ENCODE peak calls at places on chromosomes 2 and 18, in eight cellular contexts. O, A, T, H, E, D, V and Q are unnamed samples.

GRCh38 chr2:8549273-8549922 is 132.5 kb upstream of the ID2 start:
- DNase-seq in O (no peak), A (no peak), T (peak; percentile 46), H (no peak), E (no peak), D (no peak), V (peak; percentile 31), Q (no peak)

GRCh38 chr2:25877431-25878360 is 591 bp downstream of the ASXL2 start:
- DNase-seq in O (peak; percentile 86), A (peak; percentile 60), T (peak; percentile 89), H (no peak), E (peak; percentile 51), D (peak; percentile 80), V (peak; percentile 73), Q (peak; percentile 74)

GRCh38 chr18:34821669-34822210 is 111.6 kb downstream of the DTNA start:
- DNase-seq in O (no peak), A (no peak), T (no peak), H (no peak), E (no peak), D (no peak), V (no peak), Q (no peak)

GRCh38 chr2:138708682-138709241 is 71.4 kb downstream of the NXPH2 start:
- DNase-seq in O (no peak), A (peak; percentile 82), T (no peak), H (no peak), E (no peak), D (no peak), V (no peak), Q (no peak)

GRCh38 chr2:157897106-157897971 is 21.2 kb upstream of the ACVR1 start:
- DNase-seq in O (peak; percentile 66), A (no peak), T (no peak), H (no peak), E (no peak), D (peak; percentile 23), V (no peak), Q (peak; percentile 38)

GRCh38 chr2:72934683-72935610 is 17.6 kb downstream of the EMX1 start:
- DNase-seq in O (peak; percentile 65), A (no peak), T (no peak), H (no peak), E (no peak), D (peak; percentile 18), V (no peak), Q (peak; percentile 67)

GRCh38 chr2:841036-841435 is 109.6 kb upstream of the SNTG2 start:
- DNase-seq in O (no peak), A (no peak), T (no peak), H (no peak), E (no peak), D (no peak), V (peak; percentile 20), Q (no peak)

GRCh38 chr2:66121946-66122345 is 313.0 kb upstream of the MEIS1 start:
- DNase-seq in O (no peak), A (no peak), T (no peak), H (no peak), E (no peak), D (no peak), V (no peak), Q (no peak)

GRCh38 chr2:15756011-15756550 is 164.4 kb downstream of the DDX1 start:
- DNase-seq in O (no peak), A (no peak), T (peak; percentile 31), H (no peak), E (no peak), D (no peak), V (peak; percentile 3), Q (no peak)

GRCh38 chr2:181972431-181973190 is 13.0 kb upstream of the PPP1R1C start:
- DNase-seq in O (no peak), A (peak; percentile 36), T (no peak), H (no peak), E (no peak), D (no peak), V (no peak), Q (no peak)

GRCh38 chr18:35376393-35376741 is 770 bp downstream of the ZNF396 start:
- DNase-seq in O (peak; percentile 32), A (no peak), T (no peak), H (no peak), E (peak; percentile 31), D (no peak), V (no peak), Q (peak; percentile 49)

GRCh38 chr2:36277876-36278523 is 77.6 kb upstream of the CRIM1 start:
- DNase-seq in O (no peak), A (peak; percentile 66), T (no peak), H (no peak), E (no peak), D (no peak), V (no peak), Q (no peak)

GRCh38 chr2:58502931-58503330 is 261.8 kb upstream of the FANCL start:
- DNase-seq in O (no peak), A (no peak), T (no peak), H (no peak), E (no peak), D (no peak), V (no peak), Q (no peak)

GRCh38 chr2:62363166-62363565 is 142.8 kb downstream of the TMEM17 start:
- DNase-seq in O (peak; percentile 87), A (no peak), T (no peak), H (no peak), E (no peak), D (peak; percentile 85), V (peak; percentile 4), Q (peak; percentile 76)

GRCh38 chr2:148814853-148815419 is 60.1 kb upstream of the KIF5C start:
- DNase-seq in O (no peak), A (peak; percentile 18), T (no peak), H (no peak), E (no peak), D (no peak), V (no peak), Q (no peak)

GRCh38 chr2:156399950-156400703 is 36.1 kb upstream of the GPD2 start:
- DNase-seq in O (peak; percentile 67), A (peak; percentile 70), T (peak; percentile 94), H (peak; percentile 43), E (peak; percentile 74), D (peak; percentile 19), V (peak; percentile 91), Q (peak; percentile 55)

GRCh38 chr2:120915670-120916069 is 180.0 kb downstream of the GLI2 start:
- DNase-seq in O (no peak), A (peak; percentile 58), T (no peak), H (no peak), E (no peak), D (no peak), V (no peak), Q (no peak)

DNA sequence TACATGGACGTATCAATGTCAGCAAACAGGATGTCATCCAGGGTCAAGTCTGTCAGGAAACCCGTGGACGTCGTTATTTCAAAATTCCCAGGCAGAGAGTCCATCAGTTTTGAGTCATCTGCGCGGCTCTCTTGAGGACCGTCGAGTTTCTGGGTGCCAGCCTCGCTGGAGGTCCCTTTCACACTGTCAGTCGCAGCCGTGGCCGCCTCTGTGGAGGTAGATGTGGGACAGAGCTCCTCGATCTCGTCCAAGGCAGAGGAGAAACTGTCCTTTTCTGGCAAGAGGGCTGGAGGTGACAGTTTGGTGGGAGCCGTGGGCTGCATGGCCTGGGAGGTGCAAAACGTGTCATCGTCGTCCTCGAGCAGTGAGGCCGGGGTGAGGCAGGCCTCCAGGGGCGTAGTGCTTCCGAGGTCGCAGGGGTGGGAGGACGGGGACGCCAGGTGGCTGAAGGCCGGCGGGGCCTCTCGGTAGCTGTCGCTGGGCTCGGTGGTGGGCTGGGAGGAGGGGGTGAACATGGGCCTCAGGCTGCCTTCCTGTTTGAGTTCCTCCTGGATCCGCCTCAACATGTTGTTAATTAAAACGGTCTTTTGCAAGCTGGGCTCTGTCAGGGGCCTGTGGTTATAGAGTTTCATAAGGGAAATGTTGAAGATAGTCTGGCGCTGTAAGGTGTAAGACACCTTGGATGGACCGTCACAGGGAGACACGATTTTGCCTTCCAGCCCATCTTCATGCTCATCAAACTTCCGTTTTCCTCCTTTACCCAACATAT is 17.4 kb downstream of the SERTAD2 start:
- DNase-seq in O (peak; percentile 89), A (no peak), T (peak; percentile 82), H (no peak), E (no peak), D (peak; percentile 75), V (peak; percentile 47), Q (peak; percentile 67)
- TF ChIP-seq CTCF in O (peak; percentile 7), A (no peak), T (no peak), H (no peak), E (no peak), D (no peak), V (no peak), Q (peak; percentile 15)

GRCh38 chr2:28621172-28622100 is 125.6 kb downstream of the PLB1 start:
- DNase-seq in O (peak; percentile 51), A (peak; percentile 92), T (peak; percentile 91), H (peak; percentile 66), E (peak; percentile 25), D (no peak), V (peak; percentile 92), Q (no peak)
- TF ChIP-seq CTCF in O (peak; percentile 18), A (peak; percentile 45), T (no peak), H (peak; percentile 21), E (no peak), D (no peak), V (no peak), Q (peak; percentile 27)

GRCh38 chr2:75241696-75242095 is 42.4 kb upstream of the TACR1 start:
- DNase-seq in O (peak; percentile 48), A (peak; percentile 13), T (no peak), H (no peak), E (no peak), D (peak; percentile 21), V (no peak), Q (no peak)
- TF ChIP-seq CTCF in O (peak; percentile 54), A (peak; percentile 44), T (no peak), H (peak; percentile 28), E (no peak), D (peak; percentile 79), V (no peak), Q (peak; percentile 28)

GRCh38 chr2:218152777-218153176 is 14.0 kb downstream of the CXCR1 start:
- DNase-seq in O (no peak), A (no peak), T (no peak), H (no peak), E (no peak), D (no peak), V (no peak), Q (no peak)

GRCh38 chr2:218155953-218156479 is 10.7 kb downstream of the CXCR1 start:
- DNase-seq in O (no peak), A (no peak), T (no peak), H (no peak), E (no peak), D (no peak), V (no peak), Q (no peak)

GRCh38 chr2:218149098-218149497 is 17.7 kb downstream of the CXCR1 start:
- DNase-seq in O (no peak), A (no peak), T (no peak), H (no peak), E (no peak), D (no peak), V (no peak), Q (no peak)

GRCh38 chr2:218149865-218150264 is 16.9 kb downstream of the CXCR1 start:
- DNase-seq in O (peak; percentile 11), A (no peak), T (no peak), H (no peak), E (no peak), D (no peak), V (no peak), Q (peak; percentile 35)

DNA sequence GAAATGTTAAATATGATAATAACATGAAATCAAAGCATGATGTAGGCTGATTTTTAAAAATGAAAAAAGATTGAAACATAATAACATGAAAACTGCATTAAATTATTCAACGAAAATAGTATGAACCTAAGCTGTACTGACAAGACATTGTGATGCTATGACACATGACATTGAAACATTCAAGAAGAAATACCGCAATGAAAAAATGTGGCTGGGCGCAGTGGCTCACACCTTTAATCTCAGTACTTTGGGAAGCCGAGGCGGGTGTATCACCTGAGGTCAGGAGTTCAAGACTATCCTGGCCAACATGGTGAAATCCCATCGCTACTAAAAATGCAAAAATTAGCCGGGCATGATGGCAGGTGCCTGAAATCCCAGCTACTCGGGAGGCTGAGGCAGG is 14.6 kb downstream of the CXCR1 start:
- DNase-seq in O (no peak), A (no peak), T (no peak), H (no peak), E (no peak), D (no peak), V (no peak), Q (no peak)
- TF ChIP-seq CTCF in O (no peak), A (no peak), T (no peak), H (no peak), E (no peak), D (no peak), V (no peak), Q (no peak)